ENCODE peak calls at places on chromosomes 2 and 18, in nine cellular contexts. One of them, this sample, is unnamed.

GRCh38 chr2:65282492-65283053 is 54.9 kb downstream of the ACTR2 start:
- DNase-seq in GM23338: no peak
- DNase-seq in astrocyte: no peak
- DNase-seq in GM12865: no peak
- DNase-seq in K562: no peak
- DNase-seq in fibroblast of the aortic adventitia: no peak
- DNase-seq in coronary artery: no peak
- DNase-seq in GM10248: no peak
- DNase-seq in GM13977: no peak
- DNase-seq in this sample: no peak

GRCh38 chr18:8860845-8861642 is 155.7 kb downstream of the MTCL1 start:
- DNase-seq in GM23338: no peak
- DNase-seq in astrocyte: no peak
- DNase-seq in GM12865: no peak
- DNase-seq in K562: no peak
- DNase-seq in fibroblast of the aortic adventitia: no peak
- DNase-seq in coronary artery: no peak
- DNase-seq in GM10248: no peak
- DNase-seq in GM13977: no peak
- DNase-seq in this sample: no peak

GRCh38 chr2:46284812-46285211 is 12.4 kb upstream of the EPAS1 start:
- DNase-seq in GM23338: no peak
- DNase-seq in astrocyte: no peak
- DNase-seq in GM12865: no peak
- DNase-seq in K562: no peak
- DNase-seq in fibroblast of the aortic adventitia: no peak
- DNase-seq in coronary artery: no peak
- DNase-seq in GM10248: no peak
- DNase-seq in GM13977: no peak
- DNase-seq in this sample: no peak

GRCh38 chr2:120509991-120510735 is 164.2 kb downstream of the INHBB start:
- DNase-seq in GM23338: no peak
- DNase-seq in astrocyte: no peak
- DNase-seq in GM12865: no peak
- DNase-seq in K562: no peak
- DNase-seq in fibroblast of the aortic adventitia: no peak
- DNase-seq in coronary artery: no peak
- DNase-seq in GM10248: no peak
- DNase-seq in GM13977: no peak
- DNase-seq in this sample: no peak

GRCh38 chr2:109300582-109300981 is 171.6 kb downstream of the SH3RF3 start:
- DNase-seq in GM23338: no peak
- DNase-seq in astrocyte: no peak
- DNase-seq in GM12865: no peak
- DNase-seq in K562: no peak
- DNase-seq in fibroblast of the aortic adventitia: no peak
- DNase-seq in coronary artery: no peak
- DNase-seq in GM10248: no peak
- DNase-seq in GM13977: no peak
- DNase-seq in this sample: no peak

GRCh38 chr2:233023007-233023760 is 9.3 kb upstream of the NEU2 start:
- DNase-seq in GM23338: no peak
- DNase-seq in astrocyte: no peak
- DNase-seq in GM12865: no peak
- DNase-seq in K562: no peak
- DNase-seq in fibroblast of the aortic adventitia: no peak
- DNase-seq in coronary artery: no peak
- DNase-seq in GM10248: no peak
- DNase-seq in GM13977: no peak
- DNase-seq in this sample: no peak

GRCh38 chr2:207711750-207712487 is 479 bp downstream of the CCNYL1 start:
- DNase-seq in GM23338: peak
- DNase-seq in astrocyte: peak
- DNase-seq in GM12865: peak
- DNase-seq in K562: peak
- DNase-seq in fibroblast of the aortic adventitia: peak
- DNase-seq in coronary artery: peak
- DNase-seq in GM10248: peak
- DNase-seq in GM13977: peak
- DNase-seq in this sample: no peak

GRCh38 chr2:175414872-175415487 is 233.5 kb upstream of the ATP5MC3 start:
- DNase-seq in GM23338: peak
- DNase-seq in astrocyte: peak
- DNase-seq in GM12865: peak
- DNase-seq in K562: peak
- DNase-seq in fibroblast of the aortic adventitia: peak
- DNase-seq in coronary artery: no peak
- DNase-seq in GM10248: no peak
- DNase-seq in GM13977: peak
- DNase-seq in this sample: peak

GRCh38 chr2:9950521-9951271 is 797 bp upstream of the GRHL1 start:
- DNase-seq in GM23338: peak
- DNase-seq in astrocyte: no peak
- DNase-seq in GM12865: peak
- DNase-seq in K562: no peak
- DNase-seq in fibroblast of the aortic adventitia: no peak
- DNase-seq in coronary artery: no peak
- DNase-seq in GM10248: peak
- DNase-seq in GM13977: peak
- DNase-seq in this sample: peak

GRCh38 chr2:217837530-217837929 is 165.3 kb downstream of the TNS1 start:
- DNase-seq in GM23338: no peak
- DNase-seq in astrocyte: no peak
- DNase-seq in GM12865: no peak
- DNase-seq in K562: no peak
- DNase-seq in fibroblast of the aortic adventitia: no peak
- DNase-seq in coronary artery: no peak
- DNase-seq in GM10248: no peak
- DNase-seq in GM13977: no peak
- DNase-seq in this sample: no peak

GRCh38 chr2:42752299-42752698 is 11.6 kb downstream of the OXER1 start:
- DNase-seq in GM23338: no peak
- DNase-seq in astrocyte: no peak
- DNase-seq in GM12865: peak
- DNase-seq in K562: no peak
- DNase-seq in fibroblast of the aortic adventitia: no peak
- DNase-seq in coronary artery: no peak
- DNase-seq in GM10248: peak
- DNase-seq in GM13977: peak
- DNase-seq in this sample: no peak

GRCh38 chr2:10297950-10298349 is 4.8 kb upstream of the HPCAL1 start:
- DNase-seq in GM23338: no peak
- DNase-seq in astrocyte: peak
- DNase-seq in GM12865: no peak
- DNase-seq in K562: no peak
- DNase-seq in fibroblast of the aortic adventitia: peak
- DNase-seq in coronary artery: no peak
- DNase-seq in GM10248: no peak
- DNase-seq in GM13977: no peak
- DNase-seq in this sample: no peak

GRCh38 chr18:70142021-70142420 is 63.5 kb downstream of the RTTN start:
- DNase-seq in GM23338: no peak
- DNase-seq in astrocyte: no peak
- DNase-seq in GM12865: no peak
- DNase-seq in K562: no peak
- DNase-seq in fibroblast of the aortic adventitia: no peak
- DNase-seq in coronary artery: no peak
- DNase-seq in GM10248: no peak
- DNase-seq in GM13977: no peak
- DNase-seq in this sample: no peak

GRCh38 chr2:138239902-138240595 is 261.5 kb upstream of the SPOPL start:
- DNase-seq in GM23338: no peak
- DNase-seq in astrocyte: peak
- DNase-seq in GM12865: no peak
- DNase-seq in K562: no peak
- DNase-seq in fibroblast of the aortic adventitia: peak
- DNase-seq in coronary artery: no peak
- DNase-seq in GM10248: no peak
- DNase-seq in GM13977: no peak
- DNase-seq in this sample: no peak

GRCh38 chr2:17610521-17610920 is 70.0 kb downstream of the VSNL1 start:
- DNase-seq in GM23338: no peak
- DNase-seq in astrocyte: peak
- DNase-seq in GM12865: no peak
- DNase-seq in K562: no peak
- DNase-seq in fibroblast of the aortic adventitia: peak
- DNase-seq in coronary artery: no peak
- DNase-seq in GM10248: no peak
- DNase-seq in GM13977: no peak
- DNase-seq in this sample: no peak

GRCh38 chr2:6914829-6915228 is 2.4 kb upstream of the RNF144A start:
- DNase-seq in GM23338: no peak
- DNase-seq in astrocyte: peak
- DNase-seq in GM12865: no peak
- DNase-seq in K562: no peak
- DNase-seq in fibroblast of the aortic adventitia: peak
- DNase-seq in coronary artery: no peak
- DNase-seq in GM10248: no peak
- DNase-seq in GM13977: no peak
- DNase-seq in this sample: no peak

GRCh38 chr2:199929257-199929656 is 18.2 kb downstream of the C2orf69 start:
- DNase-seq in GM23338: peak
- DNase-seq in astrocyte: no peak
- DNase-seq in GM12865: no peak
- DNase-seq in K562: no peak
- DNase-seq in fibroblast of the aortic adventitia: no peak
- DNase-seq in coronary artery: no peak
- DNase-seq in GM10248: no peak
- DNase-seq in GM13977: no peak
- DNase-seq in this sample: no peak

GRCh38 chr18:10927980-10928605 is 221.3 kb downstream of the PIEZO2 start:
- DNase-seq in GM23338: no peak
- DNase-seq in astrocyte: peak
- DNase-seq in GM12865: peak
- DNase-seq in K562: no peak
- DNase-seq in fibroblast of the aortic adventitia: peak
- DNase-seq in coronary artery: no peak
- DNase-seq in GM10248: peak
- DNase-seq in GM13977: peak
- DNase-seq in this sample: no peak

GRCh38 chr2:234448506-234449169 is 48.2 kb downstream of the ARL4C start:
- DNase-seq in GM23338: peak
- DNase-seq in astrocyte: no peak
- DNase-seq in GM12865: no peak
- DNase-seq in K562: no peak
- DNase-seq in fibroblast of the aortic adventitia: peak
- DNase-seq in coronary artery: no peak
- DNase-seq in GM10248: no peak
- DNase-seq in GM13977: no peak
- DNase-seq in this sample: no peak

GRCh38 chr18:63022429-63023022 is 297.0 kb downstream of the BCL2 start:
- DNase-seq in GM23338: peak
- DNase-seq in astrocyte: no peak
- DNase-seq in GM12865: no peak
- DNase-seq in K562: peak
- DNase-seq in fibroblast of the aortic adventitia: no peak
- DNase-seq in coronary artery: no peak
- DNase-seq in GM10248: no peak
- DNase-seq in GM13977: no peak
- DNase-seq in this sample: peak
- TF ChIP-seq CTCF in GM23338: peak
- TF ChIP-seq CTCF in astrocyte: no peak
- TF ChIP-seq CTCF in GM12865: peak
- TF ChIP-seq CTCF in K562: peak
- TF ChIP-seq CTCF in fibroblast of the aortic adventitia: peak
- TF ChIP-seq CTCF in coronary artery: no peak
- TF ChIP-seq CTCF in GM10248: peak
- TF ChIP-seq CTCF in GM13977: peak
- TF ChIP-seq CTCF in this sample: peak

GRCh38 chr2:96527990-96528679 is 8.4 kb upstream of the ARID5A start:
- DNase-seq in GM23338: no peak
- DNase-seq in astrocyte: peak
- DNase-seq in GM12865: peak
- DNase-seq in K562: no peak
- DNase-seq in fibroblast of the aortic adventitia: peak
- DNase-seq in coronary artery: peak
- DNase-seq in GM10248: no peak
- DNase-seq in GM13977: peak
- DNase-seq in this sample: no peak

GRCh38 chr2:96530144-96530430 is 6.5 kb upstream of the ARID5A start:
- DNase-seq in GM23338: no peak
- DNase-seq in astrocyte: no peak
- DNase-seq in GM12865: no peak
- DNase-seq in K562: no peak
- DNase-seq in fibroblast of the aortic adventitia: no peak
- DNase-seq in coronary artery: no peak
- DNase-seq in GM10248: no peak
- DNase-seq in GM13977: no peak
- DNase-seq in this sample: no peak

GRCh38 chr2:96527052-96527964 is 9.2 kb upstream of the ARID5A start:
- DNase-seq in GM23338: peak
- DNase-seq in astrocyte: no peak
- DNase-seq in GM12865: peak
- DNase-seq in K562: no peak
- DNase-seq in fibroblast of the aortic adventitia: peak
- DNase-seq in coronary artery: no peak
- DNase-seq in GM10248: peak
- DNase-seq in GM13977: peak
- DNase-seq in this sample: peak

GRCh38 chr2:96529376-96530143 is 7.0 kb upstream of the ARID5A start:
- DNase-seq in GM23338: no peak
- DNase-seq in astrocyte: no peak
- DNase-seq in GM12865: no peak
- DNase-seq in K562: no peak
- DNase-seq in fibroblast of the aortic adventitia: no peak
- DNase-seq in coronary artery: no peak
- DNase-seq in GM10248: no peak
- DNase-seq in GM13977: no peak
- DNase-seq in this sample: no peak

GRCh38 chr2:96528680-96529375 is 7.7 kb upstream of the ARID5A start:
- DNase-seq in GM23338: no peak
- DNase-seq in astrocyte: no peak
- DNase-seq in GM12865: no peak
- DNase-seq in K562: peak
- DNase-seq in fibroblast of the aortic adventitia: no peak
- DNase-seq in coronary artery: no peak
- DNase-seq in GM10248: no peak
- DNase-seq in GM13977: no peak
- DNase-seq in this sample: no peak
- TF ChIP-seq CTCF in GM23338: peak
- TF ChIP-seq CTCF in astrocyte: no peak
- TF ChIP-seq CTCF in GM12865: no peak
- TF ChIP-seq CTCF in K562: no peak
- TF ChIP-seq CTCF in fibroblast of the aortic adventitia: no peak
- TF ChIP-seq CTCF in coronary artery: no peak
- TF ChIP-seq CTCF in GM10248: no peak
- TF ChIP-seq CTCF in GM13977: peak
- TF ChIP-seq CTCF in this sample: no peak

GRCh38 chr2:159183346-159183745 is 103.2 kb downstream of the WDSUB1 start:
- DNase-seq in GM23338: no peak
- DNase-seq in astrocyte: no peak
- DNase-seq in GM12865: no peak
- DNase-seq in K562: no peak
- DNase-seq in fibroblast of the aortic adventitia: no peak
- DNase-seq in coronary artery: no peak
- DNase-seq in GM10248: no peak
- DNase-seq in GM13977: no peak
- DNase-seq in this sample: no peak
- TF ChIP-seq CTCF in GM23338: no peak
- TF ChIP-seq CTCF in astrocyte: no peak
- TF ChIP-seq CTCF in GM12865: no peak
- TF ChIP-seq CTCF in K562: no peak
- TF ChIP-seq CTCF in fibroblast of the aortic adventitia: no peak
- TF ChIP-seq CTCF in coronary artery: no peak
- TF ChIP-seq CTCF in GM10248: no peak
- TF ChIP-seq CTCF in GM13977: no peak
- TF ChIP-seq CTCF in this sample: no peak

GRCh38 chr2:163198972-163199371 is 360.4 kb upstream of the KCNH7 start:
- DNase-seq in GM23338: no peak
- DNase-seq in astrocyte: peak
- DNase-seq in GM12865: no peak
- DNase-seq in K562: no peak
- DNase-seq in fibroblast of the aortic adventitia: no peak
- DNase-seq in coronary artery: no peak
- DNase-seq in GM10248: no peak
- DNase-seq in GM13977: no peak
- DNase-seq in this sample: no peak
- TF ChIP-seq CTCF in GM23338: no peak
- TF ChIP-seq CTCF in astrocyte: no peak
- TF ChIP-seq CTCF in GM12865: no peak
- TF ChIP-seq CTCF in K562: no peak
- TF ChIP-seq CTCF in fibroblast of the aortic adventitia: no peak
- TF ChIP-seq CTCF in coronary artery: no peak
- TF ChIP-seq CTCF in GM10248: no peak
- TF ChIP-seq CTCF in GM13977: no peak
- TF ChIP-seq CTCF in this sample: no peak

This sample was measured in nephron progenitor cell.